ENCODE peak calls at places on chromosomes 16 and 17, in four cellular contexts. E is A549, F is K562, W is HepG2. U is an unnamed sample.

GRCh38 chr16:52512297-52512987 is 34.5 kb downstream of the TOX3 start:
- DNase-seq in E (no peak), F (no peak), W (peak; percentile 58), U (peak; percentile 7)

GRCh38 chr16:60217787-60218186 is 1483.7 kb upstream of the GOT2 start:
- DNase-seq in E (no peak), F (no peak), W (no peak), U (no peak)

GRCh38 chr17:66548158-66548557 is 245.7 kb downstream of the PRKCA start:
- DNase-seq in E (no peak), F (no peak), W (peak; percentile 23), U (no peak)

GRCh38 chr16:81004646-81005353 is 1.9 kb downstream of the CMC2 start:
- DNase-seq in E (peak; percentile 50), F (no peak), W (peak; percentile 65), U (no peak)

GRCh38 chr16:85557083-85557975 is 55.8 kb upstream of the GSE1 start:
- DNase-seq in E (peak; percentile 32), F (peak; percentile 71), W (peak; percentile 75), U (peak; percentile 63)

GRCh38 chr16:62077998-62078397 is 41.8 kb upstream of the CDH8 start:
- DNase-seq in E (peak; percentile 33), F (no peak), W (no peak), U (peak; percentile 72)

GRCh38 chr17:5249615-5250014 is 15.0 kb upstream of the SCIMP start:
- DNase-seq in E (peak; percentile 83), F (peak; percentile 44), W (peak; percentile 71), U (peak; percentile 25)

GRCh38 chr16:28237754-28238357 is 26.1 kb upstream of the XPO6 start:
- DNase-seq in E (peak; percentile 45), F (peak; percentile 42), W (no peak), U (no peak)

GRCh38 chr17:67818110-67819002 is 6.9 kb upstream of the BPTF start:
- DNase-seq in E (no peak), F (no peak), W (no peak), U (no peak)

GRCh38 chr17:68198931-68199836 is 48.7 kb upstream of the AMZ2 start:
- DNase-seq in E (peak; percentile 58), F (no peak), W (no peak), U (no peak)

GRCh38 chr17:82153745-82154375 is 55.8 kb upstream of the FASN start:
- DNase-seq in E (peak; percentile 78), F (peak; percentile 85), W (peak; percentile 74), U (peak; percentile 56)

GRCh38 chr17:55756689-55757088 is 5.8 kb downstream of the PCTP start:
- DNase-seq in E (no peak), F (no peak), W (no peak), U (no peak)

DNA sequence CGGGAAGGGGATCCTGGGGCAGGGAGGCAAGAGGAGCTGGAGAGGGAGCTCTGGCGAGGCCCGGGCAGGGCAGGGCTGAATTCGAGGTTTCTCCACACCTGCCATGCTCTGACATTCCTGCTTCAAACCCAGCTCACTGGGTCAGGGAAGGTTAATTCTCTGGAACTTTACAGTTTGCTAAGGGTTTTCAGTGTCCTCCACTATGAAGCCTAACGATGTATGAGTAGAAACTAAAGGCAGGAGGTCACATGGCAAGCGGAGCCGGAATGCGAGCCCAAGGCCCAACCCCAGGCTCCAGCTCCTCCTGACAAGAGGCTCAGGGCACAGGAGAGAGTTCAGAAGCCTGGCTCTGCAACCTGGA is 29.2 kb downstream of the DCAKD start:
- DNase-seq in E (no peak), F (no peak), W (no peak), U (no peak)
- H3K4me2 ChIP-seq in E (peak overlapping the region; percentile 73), F (peak overlapping the region; percentile 29), W (peak overlapping the region; percentile 98), U (peak overlapping the region; percentile 27)

DNA sequence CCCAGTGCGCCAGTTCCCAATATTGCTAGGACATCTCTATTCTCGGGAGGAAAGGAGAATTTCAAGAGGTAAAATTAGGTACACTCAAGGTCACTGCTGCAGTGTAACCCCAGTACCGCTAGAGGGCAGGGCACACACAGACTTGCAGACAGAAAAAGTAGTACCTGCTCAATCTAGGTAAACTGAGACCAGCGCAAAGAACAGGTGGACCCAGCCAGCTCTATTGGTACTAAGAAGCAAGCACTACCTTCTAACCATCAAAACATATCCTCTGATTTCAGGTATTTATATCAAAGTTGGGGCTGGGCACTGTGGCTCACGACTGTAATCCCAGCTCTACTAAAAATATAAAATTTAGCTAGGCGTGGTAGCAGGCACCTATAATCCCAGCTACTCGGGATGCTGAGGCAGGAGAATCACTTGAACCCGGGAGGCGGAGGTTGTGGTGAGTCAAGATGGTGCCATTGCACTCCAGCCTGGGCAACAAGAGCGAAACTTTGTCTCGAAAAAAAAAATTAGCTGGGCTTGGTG is 3.6 kb upstream of the WDR81 start:
- DNase-seq in E (peak; percentile 81), F (no peak), W (peak; percentile 51), U (peak; percentile 85)
- TF ChIP-seq RNF2 in E (no peak), F (no peak), W (no peak), U (no peak)

GRCh38 chr17:31416503-31416923 is 25.0 kb downstream of the RAB11FIP4 start:
- DNase-seq in E (no peak), F (no peak), W (peak; percentile 79), U (no peak)

GRCh38 chr17:31414590-31414918 is 23.1 kb downstream of the RAB11FIP4 start:
- DNase-seq in E (no peak), F (no peak), W (no peak), U (no peak)

GRCh38 chr17:31415004-31415454 is 23.6 kb downstream of the RAB11FIP4 start:
- DNase-seq in E (no peak), F (no peak), W (peak; percentile 11), U (no peak)

GRCh38 chr17:31417051-31417792 is 25.7 kb downstream of the RAB11FIP4 start:
- DNase-seq in E (no peak), F (no peak), W (no peak), U (no peak)

GRCh38 chr17:31415640-31416502 is 24.4 kb downstream of the RAB11FIP4 start:
- DNase-seq in E (no peak), F (no peak), W (no peak), U (no peak)
- H3K4me2 ChIP-seq in E (no peak overlapping the region), F (no peak overlapping the region), W (peak overlapping the region; percentile 78), U (no peak overlapping the region)

GRCh38 chr17:9513266-9513665 is 62.4 kb downstream of the STX8 start:
- DNase-seq in E (no peak), F (no peak), W (no peak), U (no peak)

GRCh38 chr17:9509236-9509813 is 66.3 kb downstream of the STX8 start:
- DNase-seq in E (no peak), F (no peak), W (no peak), U (no peak)

GRCh38 chr17:9517396-9517795 is 58.2 kb downstream of the STX8 start:
- DNase-seq in E (no peak), F (no peak), W (no peak), U (no peak)

GRCh38 chr17:9512323-9513168 is 63.1 kb downstream of the STX8 start:
- DNase-seq in E (peak; percentile 17), F (no peak), W (no peak), U (no peak)
- TF ChIP-seq RNF2 in E (no peak), F (no peak), W (no peak), U (no peak)

GRCh38 chr16:88883946-88884345 is 17.5 kb upstream of the PABPN1L start:
- DNase-seq in E (no peak), F (no peak), W (no peak), U (no peak)
- H3K4me2 ChIP-seq in E (no peak overlapping the region), F (no peak overlapping the region), W (no peak overlapping the region), U (no peak overlapping the region)

GRCh38 chr17:80825471-80826345 is 165.9 kb upstream of the CHMP6 start:
- DNase-seq in E (no peak), F (no peak), W (no peak), U (no peak)

GRCh38 chr17:80827646-80828643 is 163.7 kb upstream of the CHMP6 start:
- DNase-seq in E (peak; percentile 30), F (no peak), W (no peak), U (peak; percentile 41)

GRCh38 chr17:80826346-80826954 is 165.2 kb upstream of the CHMP6 start:
- DNase-seq in E (no peak), F (no peak), W (no peak), U (no peak)

GRCh38 chr17:80829166-80829813 is 162.4 kb upstream of the CHMP6 start:
- DNase-seq in E (no peak), F (no peak), W (no peak), U (no peak)

GRCh38 chr17:80826955-80827645 is 164.5 kb upstream of the CHMP6 start:
- DNase-seq in E (peak; percentile 67), F (no peak), W (no peak), U (no peak)
- TF ChIP-seq RNF2 in E (no peak), F (no peak), W (no peak), U (no peak)

GRCh38 chr17:75873587-75874322 is 4.6 kb downstream of the TRIM47 start:
- DNase-seq in E (no peak), F (no peak), W (no peak), U (no peak)
- H3K4me2 ChIP-seq in E (no peak overlapping the region), F (no peak overlapping the region), W (peak overlapping the region; percentile 88), U (no peak overlapping the region)

DNA sequence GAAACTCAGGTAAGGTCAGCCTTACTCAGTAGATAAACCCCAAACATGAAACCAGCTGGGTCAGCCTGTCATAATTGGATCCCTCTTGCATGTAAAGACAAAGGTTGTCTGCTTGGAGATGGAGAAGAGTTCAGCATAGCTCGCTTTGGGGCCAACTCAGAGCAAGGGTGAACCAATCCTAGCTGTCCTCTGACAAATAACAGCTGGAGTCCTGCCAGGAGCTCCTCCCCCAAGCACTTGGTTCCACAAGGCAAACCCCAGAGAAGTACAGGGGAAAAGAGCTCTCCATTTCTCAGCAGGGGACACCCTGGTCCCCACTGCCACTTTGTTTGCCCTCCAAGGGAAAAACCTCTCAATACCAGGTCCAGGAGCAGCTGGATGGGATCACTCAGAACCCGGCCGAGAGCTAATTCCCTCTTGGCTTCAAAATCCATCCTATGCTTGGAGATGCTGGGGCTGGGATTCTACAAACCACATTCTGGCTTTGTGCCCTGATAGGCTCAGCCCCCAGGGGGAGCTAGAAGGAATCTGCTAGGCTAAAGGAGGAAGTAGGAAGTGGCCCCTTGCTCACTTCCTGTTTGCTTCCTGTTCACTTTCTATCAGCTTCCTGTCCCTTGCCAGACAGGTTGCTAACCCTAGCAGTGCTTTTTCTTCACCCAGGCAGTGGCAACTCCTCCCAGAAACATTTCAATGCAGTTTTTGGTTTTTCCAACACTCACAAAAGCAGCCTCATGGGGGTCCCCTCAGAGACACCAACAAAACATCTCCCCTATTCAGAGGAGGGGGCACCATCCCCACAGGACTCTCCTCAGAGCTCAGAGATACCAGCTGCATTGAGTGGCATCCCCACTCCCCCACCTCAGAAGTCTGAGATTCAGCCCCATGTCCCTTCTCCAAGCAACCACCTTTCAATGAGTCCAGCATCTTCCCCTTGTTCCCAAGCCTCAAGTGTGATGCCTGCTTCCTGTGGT is 30.7 kb downstream of the CDRT4 start:
- DNase-seq in E (peak; percentile 48), F (peak; percentile 44), W (peak; percentile 65), U (peak; percentile 56)
- TF ChIP-seq RNF2 in E (no peak), F (no peak), W (no peak), U (no peak)

DNA sequence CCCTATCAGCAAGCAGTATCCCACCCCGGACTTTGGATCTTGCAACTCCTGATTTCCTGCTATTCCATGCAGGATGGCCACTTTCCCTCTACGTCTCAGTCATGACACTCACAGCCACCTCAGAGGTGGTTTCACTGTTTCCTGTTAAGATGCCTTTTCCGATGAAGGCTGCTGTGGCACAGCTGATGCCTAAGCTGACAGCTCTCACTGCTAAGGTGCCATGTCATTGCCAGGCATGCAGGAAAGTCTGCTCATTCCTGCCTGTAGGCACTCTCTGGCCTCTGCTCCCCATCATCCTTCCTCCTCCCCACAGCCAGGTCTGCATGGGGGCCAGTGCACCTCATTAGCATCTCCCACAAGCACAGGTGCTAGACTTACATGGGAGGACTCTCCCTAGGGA is 173.0 kb downstream of the CBLN1 start:
- DNase-seq in E (no peak), F (no peak), W (no peak), U (no peak)
- H3K4me2 ChIP-seq in E (no peak overlapping the region), F (no peak overlapping the region), W (no peak overlapping the region), U (no peak overlapping the region)

GRCh38 chr17:32136856-32137255 is 5.4 kb upstream of the RHOT1 start:
- DNase-seq in E (no peak), F (no peak), W (no peak), U (no peak)
- TF ChIP-seq RNF2 in E (no peak), F (no peak), W (no peak), U (no peak)

U was measured in H1.